ENCODE peak calls at places on chromosomes 7 and 10, in four cellular contexts. B, H, P and Z are unnamed samples.

GRCh38 chr7:95511716-95512260 is 26.0 kb downstream of the ASB4 start:
- DNase-seq in B (peak; percentile 75), H (no peak), P (peak; percentile 65), Z (peak; percentile 63)

GRCh38 chr7:142470336-142470830 is 212.5 kb upstream of the PRSS58 start:
- DNase-seq in B (no peak), H (no peak), P (peak; percentile 27), Z (no peak)

GRCh38 chr7:69232445-69233376 is 365.6 kb upstream of the AUTS2 start:
- DNase-seq in B (no peak), H (no peak), P (no peak), Z (no peak)

GRCh38 chr10:80276335-80276734 is 13.1 kb downstream of the MAT1A start:
- DNase-seq in B (no peak), H (no peak), P (no peak), Z (no peak)

GRCh38 chr7:29564455-29565185 is 985 bp downstream of the PRR15 start:
- DNase-seq in B (peak; percentile 50), H (no peak), P (no peak), Z (no peak)

GRCh38 chr7:155214328-155214986 is 83.2 kb upstream of the INSIG1 start:
- DNase-seq in B (no peak), H (no peak), P (no peak), Z (no peak)

GRCh38 chr10:13528138-13528874 is 508 bp downstream of the BEND7 start:
- DNase-seq in B (no peak), H (no peak), P (peak; percentile 39), Z (no peak)

GRCh38 chr10:70981936-70982335 is 93.6 kb upstream of the PCBD1 start:
- DNase-seq in B (no peak), H (no peak), P (no peak), Z (no peak)

GRCh38 chr7:70588151-70588550 is 543.8 kb upstream of the GALNT17 start:
- DNase-seq in B (no peak), H (no peak), P (no peak), Z (no peak)

GRCh38 chr7:220151-220841 is 27.9 kb downstream of the FAM20C start:
- DNase-seq in B (peak; percentile 45), H (no peak), P (peak; percentile 82), Z (no peak)

GRCh38 chr10:103395754-103396066 is 565 bp downstream of the ATP5MK start:
- DNase-seq in B (no peak), H (no peak), P (no peak), Z (no peak)

GRCh38 chr10:17256026-17256425 is 28.0 kb downstream of the VIM start:
- DNase-seq in B (no peak), H (no peak), P (no peak), Z (no peak)

GRCh38 chr10:42431095-42431494 is 207.3 kb downstream of the ZNF33B start:
- DNase-seq in B (no peak), H (no peak), P (no peak), Z (no peak)

DNA sequence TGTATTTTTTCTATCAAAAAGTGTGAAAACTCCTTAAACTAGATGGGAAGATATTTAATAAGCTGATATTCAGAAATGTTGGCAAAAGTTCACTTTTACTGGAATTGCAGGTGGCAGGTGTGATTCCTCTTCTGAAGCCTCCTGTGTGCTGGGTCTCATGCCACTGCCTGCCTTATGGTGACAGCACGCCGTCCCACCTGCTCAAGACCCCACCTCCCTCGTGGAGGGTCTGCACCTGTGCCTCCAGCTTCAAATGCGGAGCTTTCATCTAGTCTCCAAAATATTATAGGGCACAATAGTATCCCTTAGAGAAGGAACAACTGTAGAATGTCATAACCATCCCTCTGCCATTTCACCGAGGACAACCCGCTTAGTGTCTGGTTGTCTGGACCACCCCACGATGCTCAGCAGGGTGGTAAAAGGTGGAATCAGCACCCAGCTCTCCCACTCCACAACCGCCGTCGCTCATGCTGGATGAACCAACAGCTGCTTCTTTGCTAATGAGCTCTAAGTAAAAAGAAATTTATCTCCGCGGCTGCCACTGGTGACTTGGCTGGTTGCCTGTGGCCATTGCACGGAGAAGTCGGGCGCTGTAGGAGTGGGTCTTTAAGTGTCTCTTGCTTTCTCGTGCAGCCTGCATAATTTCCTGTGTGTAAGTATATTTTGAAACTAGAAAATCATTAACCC is 119.3 kb upstream of the TCERG1L start:
- DNase-seq in B (no peak), H (no peak), P (no peak), Z (no peak)
- TF ChIP-seq ZBTB33 in B (no peak), H (no peak), P (no peak), Z (no peak)

GRCh38 chr7:20440472-20441105 is 109.9 kb downstream of the ITGB8 start:
- DNase-seq in B (peak; percentile 4), H (no peak), P (peak; percentile 63), Z (peak; percentile 29)
- TF ChIP-seq ATF3 in B (no peak), H (no peak), P (no peak), Z (no peak)

DNA sequence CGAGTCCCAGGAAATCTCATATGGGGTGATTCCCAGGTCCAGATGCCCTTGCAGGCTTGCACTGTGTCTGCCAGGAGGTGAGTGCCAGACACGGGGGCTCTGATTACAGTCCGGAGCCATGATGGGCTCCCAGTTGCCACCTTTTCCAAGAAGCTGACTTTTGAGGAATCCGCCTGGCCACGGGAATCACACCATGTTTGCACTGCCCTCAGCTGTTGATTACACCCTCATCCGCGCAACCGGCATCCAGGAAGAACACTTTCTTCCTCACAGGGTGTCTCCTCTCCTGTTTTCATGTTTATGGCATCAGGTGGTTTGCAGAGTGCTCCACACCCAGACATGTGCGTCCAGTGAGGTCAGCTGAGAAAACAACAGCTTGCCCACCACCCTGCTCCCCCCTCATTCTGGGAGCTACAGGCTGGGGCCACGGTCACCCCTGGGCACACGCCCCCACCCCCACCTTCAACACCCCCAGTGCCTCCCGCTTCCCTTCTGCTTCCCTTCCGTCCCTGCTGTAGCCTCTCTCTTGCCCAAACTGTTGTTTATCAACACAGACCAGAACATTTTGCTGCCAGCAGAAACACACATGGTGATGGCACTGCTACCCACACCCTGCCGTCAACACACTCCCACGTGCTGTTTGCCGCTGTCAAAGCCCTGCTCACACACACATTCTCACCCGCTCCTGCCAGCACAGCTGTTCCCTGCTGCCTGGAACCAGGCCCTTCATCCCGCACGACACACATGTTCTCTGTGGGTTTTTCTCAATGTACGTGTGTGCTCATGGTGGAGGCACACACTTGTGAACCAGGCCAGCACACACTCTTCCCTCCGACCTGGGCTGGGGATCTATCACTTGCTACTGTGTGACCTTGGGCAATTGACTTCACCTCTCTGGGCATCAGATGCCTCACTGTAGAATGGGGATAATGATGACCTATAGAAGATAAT is 35.8 kb downstream of the DDIT4 start:
- DNase-seq in B (no peak), H (no peak), P (no peak), Z (no peak)
- TF ChIP-seq ZBTB33 in B (no peak), H (no peak), P (no peak), Z (no peak)

DNA sequence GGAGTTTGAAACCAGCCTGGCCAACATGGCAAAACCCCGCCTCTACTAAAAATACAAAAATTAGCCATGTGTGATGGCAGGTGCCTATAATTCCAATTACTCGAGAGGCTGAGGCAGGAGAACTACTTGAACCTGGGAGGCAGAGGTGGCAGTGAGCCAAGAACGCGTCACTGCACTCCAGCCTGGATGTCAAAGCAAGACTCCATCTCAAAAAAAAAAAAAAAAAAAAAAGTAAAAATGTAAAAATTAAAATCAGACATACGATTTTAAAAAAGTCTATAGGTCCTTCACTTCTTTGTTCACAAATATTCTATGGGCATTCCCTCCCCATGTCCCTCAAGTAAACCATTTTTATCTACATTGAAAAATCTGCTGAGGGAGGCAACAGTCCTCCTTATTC is 34.9 kb upstream of the TLL2 start:
- DNase-seq in B (no peak), H (no peak), P (no peak), Z (no peak)
- TF ChIP-seq ATF3 in B (no peak), H (no peak), P (no peak), Z (no peak)

GRCh38 chr10:122981066-122981464 is 864 bp downstream of the PSTK start:
- DNase-seq in B (peak; percentile 62), H (no peak), P (peak; percentile 11), Z (peak; percentile 34)
- TF ChIP-seq ZBTB33 in B (no peak), H (no peak), P (no peak), Z (no peak)